ENCODE peak calls at places on chromosome 21, in ten cellular contexts. One of them, this sample, is unnamed. For H3K4me1, the result is how much of the 10 kb centered on the place peaks cover.

GRCh38 chr21:40548134-40548533 is 298.8 kb downstream of the DSCAM start:
- DNase-seq in SK-N-SH: no peak
- DNase-seq in pancreas: no peak
- DNase-seq in right lobe of liver: no peak
- DNase-seq in keratinocyte: no peak
- DNase-seq in heart right ventricle: no peak
- DNase-seq in fibroblast of lung: no peak
- DNase-seq in iPS DF 6.9: no peak
- DNase-seq in esophagus squamous epithelium: no peak
- DNase-seq in endodermal cell: peak
- DNase-seq in this sample: no peak

GRCh38 chr21:15063821-15064575 is 802 bp downstream of the NRIP1 start:
- DNase-seq in keratinocyte: no peak
- DNase-seq in endodermal cell: peak
- DNase-seq in esophagus squamous epithelium: no peak
- DNase-seq in iPS DF 6.9: no peak
- DNase-seq in fibroblast of lung: peak
- DNase-seq in pancreas: peak
- DNase-seq in heart right ventricle: peak
- DNase-seq in SK-N-SH: peak
- DNase-seq in right lobe of liver: peak
- DNase-seq in this sample: peak

GRCh38 chr21:7917729-7918128 is 2603.7 kb upstream of the TPTE start:
- DNase-seq in SK-N-SH: no peak
- DNase-seq in heart right ventricle: no peak
- DNase-seq in pancreas: no peak
- DNase-seq in fibroblast of lung: peak
- DNase-seq in iPS DF 6.9: no peak
- DNase-seq in right lobe of liver: no peak
- DNase-seq in endodermal cell: no peak
- DNase-seq in keratinocyte: no peak
- DNase-seq in esophagus squamous epithelium: no peak
- DNase-seq in this sample: no peak

GRCh38 chr21:16775056-16775455 is 737.8 kb upstream of the CXADR start:
- DNase-seq in iPS DF 6.9: no peak
- DNase-seq in fibroblast of lung: no peak
- DNase-seq in endodermal cell: no peak
- DNase-seq in right lobe of liver: no peak
- DNase-seq in heart right ventricle: no peak
- DNase-seq in pancreas: no peak
- DNase-seq in keratinocyte: no peak
- DNase-seq in esophagus squamous epithelium: no peak
- DNase-seq in SK-N-SH: no peak
- DNase-seq in this sample: no peak

GRCh38 chr21:27761623-27762022 is 794.7 kb upstream of the ADAMTS5 start:
- DNase-seq in keratinocyte: no peak
- DNase-seq in SK-N-SH: no peak
- DNase-seq in heart right ventricle: no peak
- DNase-seq in fibroblast of lung: no peak
- DNase-seq in iPS DF 6.9: no peak
- DNase-seq in pancreas: no peak
- DNase-seq in endodermal cell: no peak
- DNase-seq in right lobe of liver: no peak
- DNase-seq in esophagus squamous epithelium: no peak
- DNase-seq in this sample: no peak

GRCh38 chr21:36282568-36283230 is 37.3 kb upstream of the MORC3 start:
- DNase-seq in keratinocyte: no peak
- DNase-seq in heart right ventricle: no peak
- DNase-seq in pancreas: no peak
- DNase-seq in right lobe of liver: no peak
- DNase-seq in esophagus squamous epithelium: no peak
- DNase-seq in SK-N-SH: no peak
- DNase-seq in fibroblast of lung: peak
- DNase-seq in iPS DF 6.9: no peak
- DNase-seq in endodermal cell: no peak
- DNase-seq in this sample: no peak

GRCh38 chr21:20730421-20730820 is 267.8 kb upstream of the NCAM2 start:
- DNase-seq in iPS DF 6.9: no peak
- DNase-seq in SK-N-SH: no peak
- DNase-seq in endodermal cell: no peak
- DNase-seq in heart right ventricle: no peak
- DNase-seq in keratinocyte: no peak
- DNase-seq in pancreas: no peak
- DNase-seq in esophagus squamous epithelium: no peak
- DNase-seq in right lobe of liver: no peak
- DNase-seq in fibroblast of lung: no peak
- DNase-seq in this sample: no peak

GRCh38 chr21:26077523-26077922 is 93.0 kb downstream of the APP start:
- DNase-seq in heart right ventricle: no peak
- DNase-seq in pancreas: no peak
- DNase-seq in keratinocyte: no peak
- DNase-seq in iPS DF 6.9: no peak
- DNase-seq in SK-N-SH: no peak
- DNase-seq in right lobe of liver: no peak
- DNase-seq in esophagus squamous epithelium: no peak
- DNase-seq in endodermal cell: no peak
- DNase-seq in fibroblast of lung: peak
- DNase-seq in this sample: no peak

GRCh38 chr21:27132270-27132669 is 165.4 kb upstream of the ADAMTS5 start:
- DNase-seq in iPS DF 6.9: no peak
- DNase-seq in endodermal cell: no peak
- DNase-seq in SK-N-SH: no peak
- DNase-seq in fibroblast of lung: peak
- DNase-seq in esophagus squamous epithelium: no peak
- DNase-seq in pancreas: no peak
- DNase-seq in keratinocyte: no peak
- DNase-seq in right lobe of liver: no peak
- DNase-seq in heart right ventricle: no peak
- DNase-seq in this sample: no peak

GRCh38 chr21:46150491-46151121 is 4.8 kb downstream of the FTCD start:
- DNase-seq in esophagus squamous epithelium: no peak
- DNase-seq in heart right ventricle: no peak
- DNase-seq in pancreas: no peak
- DNase-seq in right lobe of liver: peak
- DNase-seq in iPS DF 6.9: no peak
- DNase-seq in SK-N-SH: no peak
- DNase-seq in fibroblast of lung: no peak
- DNase-seq in endodermal cell: peak
- DNase-seq in keratinocyte: no peak
- DNase-seq in this sample: peak

GRCh38 chr21:43923391-43923790 is 58.4 kb downstream of the AGPAT3 start:
- DNase-seq in SK-N-SH: peak
- DNase-seq in keratinocyte: no peak
- DNase-seq in heart right ventricle: no peak
- DNase-seq in endodermal cell: no peak
- DNase-seq in pancreas: no peak
- DNase-seq in iPS DF 6.9: no peak
- DNase-seq in right lobe of liver: peak
- DNase-seq in esophagus squamous epithelium: no peak
- DNase-seq in fibroblast of lung: peak
- DNase-seq in this sample: no peak

DNA sequence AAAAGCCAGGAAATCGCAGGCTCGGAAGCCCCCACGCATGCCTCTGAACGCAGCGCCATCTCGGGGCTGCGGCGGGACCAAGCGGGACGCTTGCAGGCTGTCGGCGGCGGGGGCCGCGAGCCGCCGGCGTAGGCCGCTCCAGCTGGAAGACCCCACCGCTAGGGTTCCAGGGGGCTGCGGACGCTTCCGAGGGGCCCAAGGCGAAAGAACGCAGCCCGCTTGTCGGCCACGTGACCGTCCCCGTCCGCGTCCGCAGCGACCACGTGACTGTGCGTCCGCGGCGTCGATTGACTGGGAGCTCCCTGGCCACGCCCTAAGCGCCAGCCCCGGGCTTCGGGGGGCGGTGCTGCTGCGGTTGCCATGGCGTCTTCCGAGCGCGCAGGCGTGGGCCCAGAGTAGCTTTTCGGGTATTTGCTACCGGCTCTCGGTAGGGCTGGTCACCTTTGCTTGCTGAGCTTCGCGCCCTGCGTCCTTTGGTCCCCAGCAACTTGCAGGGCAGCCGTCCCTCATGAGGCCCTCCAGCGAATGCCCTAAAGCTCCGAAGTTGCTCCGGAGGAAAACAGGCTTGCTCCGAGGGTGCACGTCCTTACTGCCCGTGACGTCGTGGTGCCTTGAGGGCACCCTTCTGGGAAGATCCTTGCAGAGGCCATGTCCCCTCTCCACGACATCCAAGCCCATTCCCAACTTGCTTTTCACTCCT is 197.2 kb downstream of the DYRK1A start:
- DNase-seq in right lobe of liver: peak
- DNase-seq in endodermal cell: peak
- DNase-seq in SK-N-SH: peak
- DNase-seq in fibroblast of lung: peak
- DNase-seq in iPS DF 6.9: peak
- DNase-seq in esophagus squamous epithelium: peak
- DNase-seq in pancreas: peak
- DNase-seq in keratinocyte: peak
- DNase-seq in heart right ventricle: peak
- DNase-seq in this sample: peak
- H3K4me1 ChIP-seq in right lobe of liver: under half
- H3K4me1 ChIP-seq in endodermal cell: under half
- H3K4me1 ChIP-seq in SK-N-SH: under half
- H3K4me1 ChIP-seq in fibroblast of lung: under half
- H3K4me1 ChIP-seq in iPS DF 6.9: under half
- H3K4me1 ChIP-seq in esophagus squamous epithelium: under half
- H3K4me1 ChIP-seq in pancreas: under half
- H3K4me1 ChIP-seq in keratinocyte: under half
- H3K4me1 ChIP-seq in heart right ventricle: under half
- H3K4me1 ChIP-seq in this sample: under half

GRCh38 chr21:32411366-32412161 is 942 bp upstream of the EVA1C start:
- DNase-seq in keratinocyte: no peak
- DNase-seq in fibroblast of lung: peak
- DNase-seq in esophagus squamous epithelium: peak
- DNase-seq in heart right ventricle: peak
- DNase-seq in pancreas: peak
- DNase-seq in right lobe of liver: peak
- DNase-seq in SK-N-SH: peak
- DNase-seq in iPS DF 6.9: no peak
- DNase-seq in endodermal cell: peak
- DNase-seq in this sample: peak

GRCh38 chr21:32410291-32410690 is 2.2 kb upstream of the EVA1C start:
- DNase-seq in heart right ventricle: no peak
- DNase-seq in endodermal cell: no peak
- DNase-seq in fibroblast of lung: no peak
- DNase-seq in right lobe of liver: no peak
- DNase-seq in SK-N-SH: no peak
- DNase-seq in esophagus squamous epithelium: no peak
- DNase-seq in iPS DF 6.9: no peak
- DNase-seq in keratinocyte: no peak
- DNase-seq in pancreas: no peak
- DNase-seq in this sample: no peak

GRCh38 chr21:32412998-32413504 is 545 bp downstream of the EVA1C start:
- DNase-seq in heart right ventricle: peak
- DNase-seq in esophagus squamous epithelium: no peak
- DNase-seq in keratinocyte: no peak
- DNase-seq in fibroblast of lung: peak
- DNase-seq in pancreas: peak
- DNase-seq in SK-N-SH: no peak
- DNase-seq in right lobe of liver: no peak
- DNase-seq in iPS DF 6.9: no peak
- DNase-seq in endodermal cell: no peak
- DNase-seq in this sample: peak

GRCh38 chr21:32412162-32412997 is at the start of gene EVA1C:
- DNase-seq in pancreas: peak
- DNase-seq in endodermal cell: peak
- DNase-seq in esophagus squamous epithelium: no peak
- DNase-seq in heart right ventricle: peak
- DNase-seq in right lobe of liver: peak
- DNase-seq in iPS DF 6.9: no peak
- DNase-seq in keratinocyte: no peak
- DNase-seq in SK-N-SH: peak
- DNase-seq in fibroblast of lung: peak
- DNase-seq in this sample: peak

DNA sequence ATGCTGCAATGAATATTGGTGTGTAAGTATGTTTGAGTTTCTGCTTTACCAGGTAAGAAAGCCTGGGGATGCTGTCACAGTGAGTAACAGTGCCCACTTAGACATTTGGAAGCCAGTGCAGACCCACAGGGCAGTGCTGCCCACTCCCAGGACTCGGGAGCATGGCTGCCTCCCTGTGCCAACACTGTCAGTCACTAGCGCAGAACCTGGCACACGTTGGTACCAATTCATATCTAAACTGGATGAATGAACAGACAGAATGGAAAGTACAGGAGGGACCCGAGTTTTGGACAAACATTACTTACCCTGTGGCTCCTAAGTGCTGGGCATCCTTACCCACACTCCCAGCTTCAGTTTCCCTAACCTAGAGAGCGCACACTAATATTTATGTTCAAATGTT is 1.6 kb upstream of the EVA1C start:
- DNase-seq in heart right ventricle: no peak
- DNase-seq in fibroblast of lung: no peak
- DNase-seq in endodermal cell: no peak
- DNase-seq in right lobe of liver: no peak
- DNase-seq in pancreas: no peak
- DNase-seq in iPS DF 6.9: no peak
- DNase-seq in SK-N-SH: no peak
- DNase-seq in esophagus squamous epithelium: no peak
- DNase-seq in keratinocyte: no peak
- DNase-seq in this sample: no peak
- H3K4me3 ChIP-seq in heart right ventricle: peak
- H3K4me3 ChIP-seq in fibroblast of lung: peak
- H3K4me3 ChIP-seq in endodermal cell: no peak
- H3K4me3 ChIP-seq in right lobe of liver: no peak
- H3K4me3 ChIP-seq in pancreas: no peak
- H3K4me3 ChIP-seq in iPS DF 6.9: no peak
- H3K4me3 ChIP-seq in SK-N-SH: peak
- H3K4me3 ChIP-seq in esophagus squamous epithelium: no peak
- H3K4me3 ChIP-seq in keratinocyte: peak
- H3K4me3 ChIP-seq in this sample: peak

GRCh38 chr21:33197546-33197945 is 32.2 kb upstream of the IFNAR2 start:
- DNase-seq in heart right ventricle: no peak
- DNase-seq in esophagus squamous epithelium: no peak
- DNase-seq in keratinocyte: no peak
- DNase-seq in right lobe of liver: peak
- DNase-seq in pancreas: no peak
- DNase-seq in SK-N-SH: no peak
- DNase-seq in endodermal cell: no peak
- DNase-seq in fibroblast of lung: no peak
- DNase-seq in iPS DF 6.9: no peak
- DNase-seq in this sample: no peak
- H3K27ac ChIP-seq in heart right ventricle: peak
- H3K27ac ChIP-seq in esophagus squamous epithelium: no peak
- H3K27ac ChIP-seq in keratinocyte: no peak
- H3K27ac ChIP-seq in right lobe of liver: peak
- H3K27ac ChIP-seq in pancreas: peak
- H3K27ac ChIP-seq in SK-N-SH: no peak
- H3K27ac ChIP-seq in endodermal cell: no peak
- H3K27ac ChIP-seq in fibroblast of lung: no peak
- H3K27ac ChIP-seq in iPS DF 6.9: no peak
- H3K27ac ChIP-seq in this sample: no peak

DNA sequence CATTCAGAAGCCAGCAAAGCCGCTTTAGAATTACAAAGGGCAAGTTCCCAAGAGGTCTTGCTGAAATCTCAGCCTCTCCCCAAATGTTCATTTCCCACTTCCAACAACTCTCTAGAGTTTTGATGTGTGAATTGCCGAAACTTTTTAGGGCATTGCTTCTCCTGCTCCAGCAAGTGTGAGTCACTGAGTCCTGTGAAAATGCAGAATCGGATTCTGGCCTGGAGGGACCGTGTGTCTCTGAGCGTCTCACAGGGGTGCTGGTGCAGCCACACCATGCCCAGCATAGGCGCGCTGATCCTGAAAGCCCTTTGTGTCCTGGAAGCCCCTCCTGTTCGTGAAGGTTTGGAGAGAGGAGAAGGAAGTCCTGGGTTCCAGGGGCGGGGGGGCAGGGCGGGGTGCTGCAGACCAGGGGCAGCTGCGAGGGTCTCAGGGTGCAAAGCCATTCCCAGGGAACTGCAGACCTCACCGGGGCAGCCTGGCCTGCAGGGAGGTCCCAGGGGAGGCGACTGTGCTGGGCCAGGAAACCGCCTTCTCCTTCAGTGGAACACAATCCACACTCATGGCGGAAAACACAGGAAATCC is 43.7 kb upstream of the ADARB1 start:
- DNase-seq in keratinocyte: no peak
- DNase-seq in iPS DF 6.9: no peak
- DNase-seq in heart right ventricle: no peak
- DNase-seq in esophagus squamous epithelium: no peak
- DNase-seq in right lobe of liver: no peak
- DNase-seq in fibroblast of lung: peak
- DNase-seq in SK-N-SH: no peak
- DNase-seq in pancreas: no peak
- DNase-seq in endodermal cell: peak
- DNase-seq in this sample: peak
- H3K4me1 ChIP-seq in keratinocyte: under half
- H3K4me1 ChIP-seq in iPS DF 6.9: under half
- H3K4me1 ChIP-seq in heart right ventricle: half or more
- H3K4me1 ChIP-seq in esophagus squamous epithelium: half or more
- H3K4me1 ChIP-seq in right lobe of liver: under half
- H3K4me1 ChIP-seq in fibroblast of lung: under half
- H3K4me1 ChIP-seq in SK-N-SH: under half
- H3K4me1 ChIP-seq in pancreas: under half
- H3K4me1 ChIP-seq in endodermal cell: under half
- H3K4me1 ChIP-seq in this sample: under half